ENCODE peak calls at places on chromosomes 3 and 15, in nine cellular contexts. One of them, this sample, is unnamed.

GRCh38 chr3:72591522-72592421 is 256.5 kb downstream of the SHQ1 start:
- DNase-seq in adrenal gland: peak; percentile 35
- DNase-seq in spleen: no peak
- DNase-seq in NB4: no peak
- DNase-seq in A549: no peak
- DNase-seq in tibial nerve: peak; percentile 40
- DNase-seq in HCT116: no peak
- DNase-seq in heart left ventricle: peak; percentile 42
- DNase-seq in transverse colon: peak; percentile 23
- DNase-seq in this sample: peak; percentile 60

GRCh38 chr15:90143176-90143655 is 40.9 kb upstream of the IDH2 start:
- DNase-seq in adrenal gland: peak; percentile 74
- DNase-seq in tibial nerve: no peak
- DNase-seq in A549: peak; percentile 91
- DNase-seq in NB4: peak; percentile 94
- DNase-seq in spleen: peak; percentile 89
- DNase-seq in transverse colon: peak; percentile 85
- DNase-seq in HCT116: peak; percentile 57
- DNase-seq in heart left ventricle: peak; percentile 52
- DNase-seq in this sample: no peak

GRCh38 chr3:61997112-61997511 is 376.2 kb downstream of the FEZF2 start:
- DNase-seq in adrenal gland: no peak
- DNase-seq in tibial nerve: no peak
- DNase-seq in transverse colon: no peak
- DNase-seq in A549: no peak
- DNase-seq in heart left ventricle: no peak
- DNase-seq in spleen: no peak
- DNase-seq in NB4: no peak
- DNase-seq in HCT116: no peak
- DNase-seq in this sample: no peak

GRCh38 chr15:31871159-31871886 is 159.0 kb upstream of the CHRNA7 start:
- DNase-seq in A549: no peak
- DNase-seq in spleen: no peak
- DNase-seq in NB4: peak; percentile 47
- DNase-seq in transverse colon: no peak
- DNase-seq in HCT116: no peak
- DNase-seq in heart left ventricle: no peak
- DNase-seq in tibial nerve: no peak
- DNase-seq in adrenal gland: no peak
- DNase-seq in this sample: no peak

GRCh38 chr3:11240496-11240895 is 31.7 kb upstream of the ATG7 start:
- DNase-seq in adrenal gland: no peak
- DNase-seq in NB4: no peak
- DNase-seq in A549: no peak
- DNase-seq in tibial nerve: no peak
- DNase-seq in spleen: no peak
- DNase-seq in HCT116: no peak
- DNase-seq in transverse colon: no peak
- DNase-seq in heart left ventricle: no peak
- DNase-seq in this sample: no peak

GRCh38 chr3:163587342-163587741 is 1491.0 kb downstream of the SI start:
- DNase-seq in NB4: no peak
- DNase-seq in transverse colon: no peak
- DNase-seq in A549: no peak
- DNase-seq in heart left ventricle: no peak
- DNase-seq in adrenal gland: no peak
- DNase-seq in tibial nerve: no peak
- DNase-seq in spleen: no peak
- DNase-seq in HCT116: no peak
- DNase-seq in this sample: no peak

GRCh38 chr3:40432793-40433192 is 24.3 kb upstream of the RPL14 start:
- DNase-seq in heart left ventricle: no peak
- DNase-seq in A549: no peak
- DNase-seq in NB4: no peak
- DNase-seq in HCT116: no peak
- DNase-seq in tibial nerve: no peak
- DNase-seq in spleen: no peak
- DNase-seq in transverse colon: no peak
- DNase-seq in adrenal gland: no peak
- DNase-seq in this sample: no peak

GRCh38 chr3:134376786-134377431 is 2.7 kb upstream of the AMOTL2 start:
- DNase-seq in adrenal gland: no peak
- DNase-seq in tibial nerve: no peak
- DNase-seq in spleen: peak; percentile 33
- DNase-seq in A549: no peak
- DNase-seq in transverse colon: peak; percentile 48
- DNase-seq in HCT116: no peak
- DNase-seq in heart left ventricle: no peak
- DNase-seq in NB4: no peak
- DNase-seq in this sample: no peak

GRCh38 chr3:41583014-41583413 is 378.9 kb downstream of the ULK4 start:
- DNase-seq in tibial nerve: no peak
- DNase-seq in transverse colon: no peak
- DNase-seq in heart left ventricle: no peak
- DNase-seq in A549: no peak
- DNase-seq in HCT116: no peak
- DNase-seq in NB4: no peak
- DNase-seq in spleen: no peak
- DNase-seq in adrenal gland: no peak
- DNase-seq in this sample: no peak

GRCh38 chr3:177490626-177491025 is 293.3 kb upstream of the TBL1XR1 start:
- DNase-seq in spleen: no peak
- DNase-seq in A549: no peak
- DNase-seq in transverse colon: no peak
- DNase-seq in adrenal gland: no peak
- DNase-seq in tibial nerve: no peak
- DNase-seq in HCT116: no peak
- DNase-seq in NB4: no peak
- DNase-seq in heart left ventricle: no peak
- DNase-seq in this sample: no peak

GRCh38 chr3:121660356-121661171 is at the start of gene HCLS1:
- DNase-seq in tibial nerve: peak; percentile 41
- DNase-seq in heart left ventricle: peak; percentile 54
- DNase-seq in transverse colon: peak; percentile 72
- DNase-seq in A549: no peak
- DNase-seq in HCT116: no peak
- DNase-seq in spleen: peak; percentile 93
- DNase-seq in NB4: peak; percentile 89
- DNase-seq in adrenal gland: peak; percentile 52
- DNase-seq in this sample: no peak
- TF ChIP-seq POLR2A in tibial nerve: no peak
- TF ChIP-seq POLR2A in heart left ventricle: no peak
- TF ChIP-seq POLR2A in transverse colon: peak; percentile 75
- TF ChIP-seq POLR2A in A549: no peak
- TF ChIP-seq POLR2A in HCT116: no peak
- TF ChIP-seq POLR2A in spleen: peak; percentile 90
- TF ChIP-seq POLR2A in NB4: peak; percentile 96
- TF ChIP-seq POLR2A in adrenal gland: peak; percentile 31
- TF ChIP-seq POLR2A in this sample: no peak

GRCh38 chr15:55318588-55319494 is at the start of the genes PIGB and PIGBOS1:
- DNase-seq in HCT116: peak; percentile 79
- DNase-seq in A549: peak; percentile 84
- DNase-seq in tibial nerve: peak; percentile 72
- DNase-seq in NB4: peak; percentile 95
- DNase-seq in adrenal gland: peak; percentile 87
- DNase-seq in heart left ventricle: peak; percentile 91
- DNase-seq in transverse colon: peak; percentile 90
- DNase-seq in spleen: peak; percentile 96
- DNase-seq in this sample: peak; percentile 57
- TF ChIP-seq POLR2A in HCT116: peak; percentile 42
- TF ChIP-seq POLR2A in A549: peak; percentile 81
- TF ChIP-seq POLR2A in tibial nerve: no peak
- TF ChIP-seq POLR2A in NB4: peak; percentile 84
- TF ChIP-seq POLR2A in adrenal gland: no peak
- TF ChIP-seq POLR2A in heart left ventricle: no peak
- TF ChIP-seq POLR2A in transverse colon: peak; percentile 76
- TF ChIP-seq POLR2A in spleen: peak; percentile 55
- TF ChIP-seq POLR2A in this sample: peak; percentile 62

GRCh38 chr3:53242642-53243041 is 13.2 kb downstream of the TKT start:
- DNase-seq in NB4: no peak
- DNase-seq in adrenal gland: peak; percentile 46
- DNase-seq in HCT116: no peak
- DNase-seq in spleen: no peak
- DNase-seq in heart left ventricle: no peak
- DNase-seq in tibial nerve: no peak
- DNase-seq in transverse colon: no peak
- DNase-seq in A549: no peak
- DNase-seq in this sample: no peak
- TF ChIP-seq POLR2A in NB4: no peak
- TF ChIP-seq POLR2A in adrenal gland: no peak
- TF ChIP-seq POLR2A in HCT116: no peak
- TF ChIP-seq POLR2A in spleen: no peak
- TF ChIP-seq POLR2A in heart left ventricle: no peak
- TF ChIP-seq POLR2A in tibial nerve: no peak
- TF ChIP-seq POLR2A in transverse colon: no peak
- TF ChIP-seq POLR2A in A549: no peak
- TF ChIP-seq POLR2A in this sample: no peak

GRCh38 chr3:63945558-63946096 is 33.4 kb upstream of the SCAANT1 start:
- DNase-seq in HCT116: no peak
- DNase-seq in tibial nerve: no peak
- DNase-seq in A549: no peak
- DNase-seq in transverse colon: no peak
- DNase-seq in adrenal gland: no peak
- DNase-seq in NB4: no peak
- DNase-seq in spleen: no peak
- DNase-seq in heart left ventricle: no peak
- DNase-seq in this sample: no peak
- TF ChIP-seq POLR2A in HCT116: no peak
- TF ChIP-seq POLR2A in tibial nerve: no peak
- TF ChIP-seq POLR2A in A549: no peak
- TF ChIP-seq POLR2A in transverse colon: no peak
- TF ChIP-seq POLR2A in adrenal gland: no peak
- TF ChIP-seq POLR2A in NB4: no peak
- TF ChIP-seq POLR2A in spleen: no peak
- TF ChIP-seq POLR2A in heart left ventricle: no peak
- TF ChIP-seq POLR2A in this sample: no peak

GRCh38 chr3:157442729-157443128 is 6.1 kb downstream of the PTX3 start:
- DNase-seq in spleen: no peak
- DNase-seq in transverse colon: no peak
- DNase-seq in adrenal gland: no peak
- DNase-seq in tibial nerve: peak; percentile 32
- DNase-seq in NB4: peak; percentile 40
- DNase-seq in HCT116: no peak
- DNase-seq in heart left ventricle: no peak
- DNase-seq in A549: no peak
- DNase-seq in this sample: no peak

GRCh38 chr3:157438371-157438735 is 1.7 kb downstream of the PTX3 start:
- DNase-seq in spleen: no peak
- DNase-seq in A549: no peak
- DNase-seq in transverse colon: no peak
- DNase-seq in HCT116: no peak
- DNase-seq in tibial nerve: no peak
- DNase-seq in adrenal gland: no peak
- DNase-seq in NB4: no peak
- DNase-seq in heart left ventricle: no peak
- DNase-seq in this sample: no peak

GRCh38 chr3:157441102-157441622 is 4.5 kb downstream of the PTX3 start:
- DNase-seq in spleen: no peak
- DNase-seq in heart left ventricle: no peak
- DNase-seq in A549: no peak
- DNase-seq in transverse colon: no peak
- DNase-seq in NB4: no peak
- DNase-seq in adrenal gland: no peak
- DNase-seq in HCT116: no peak
- DNase-seq in tibial nerve: no peak
- DNase-seq in this sample: no peak

GRCh38 chr3:157436583-157437300 is at the start of gene PTX3:
- DNase-seq in tibial nerve: peak; percentile 44
- DNase-seq in A549: no peak
- DNase-seq in heart left ventricle: peak; percentile 34
- DNase-seq in NB4: peak; percentile 95
- DNase-seq in transverse colon: no peak
- DNase-seq in spleen: no peak
- DNase-seq in adrenal gland: peak; percentile 16
- DNase-seq in HCT116: no peak
- DNase-seq in this sample: peak; percentile 60
- TF ChIP-seq POLR2A in tibial nerve: no peak
- TF ChIP-seq POLR2A in A549: no peak
- TF ChIP-seq POLR2A in heart left ventricle: no peak
- TF ChIP-seq POLR2A in NB4: no peak
- TF ChIP-seq POLR2A in transverse colon: peak; percentile 14
- TF ChIP-seq POLR2A in spleen: no peak
- TF ChIP-seq POLR2A in adrenal gland: no peak
- TF ChIP-seq POLR2A in HCT116: no peak
- TF ChIP-seq POLR2A in this sample: peak; percentile 25

GRCh38 chr3:197002701-197003454 is 26.7 kb downstream of the MELTF start:
- DNase-seq in heart left ventricle: peak; percentile 83
- DNase-seq in NB4: peak; percentile 83
- DNase-seq in adrenal gland: peak; percentile 72
- DNase-seq in spleen: peak; percentile 96
- DNase-seq in A549: peak; percentile 66
- DNase-seq in HCT116: peak; percentile 51
- DNase-seq in tibial nerve: peak; percentile 57
- DNase-seq in transverse colon: peak; percentile 91
- DNase-seq in this sample: peak; percentile 98

GRCh38 chr3:197000211-197000610 is 29.4 kb downstream of the MELTF start:
- DNase-seq in adrenal gland: no peak
- DNase-seq in heart left ventricle: peak; percentile 1
- DNase-seq in spleen: peak; percentile 38
- DNase-seq in NB4: peak; percentile 41
- DNase-seq in transverse colon: no peak
- DNase-seq in HCT116: no peak
- DNase-seq in A549: no peak
- DNase-seq in tibial nerve: no peak
- DNase-seq in this sample: no peak

GRCh38 chr3:197001972-197002700 is 27.5 kb downstream of the MELTF start:
- DNase-seq in heart left ventricle: peak; percentile 39
- DNase-seq in A549: no peak
- DNase-seq in tibial nerve: no peak
- DNase-seq in spleen: peak; percentile 76
- DNase-seq in NB4: no peak
- DNase-seq in HCT116: no peak
- DNase-seq in adrenal gland: no peak
- DNase-seq in transverse colon: no peak
- DNase-seq in this sample: no peak

GRCh38 chr3:196998966-196999760 is 30.5 kb downstream of the MELTF start:
- DNase-seq in adrenal gland: no peak
- DNase-seq in A549: no peak
- DNase-seq in spleen: peak; percentile 49
- DNase-seq in heart left ventricle: peak; percentile 12
- DNase-seq in transverse colon: no peak
- DNase-seq in tibial nerve: no peak
- DNase-seq in NB4: no peak
- DNase-seq in HCT116: no peak
- DNase-seq in this sample: no peak

GRCh38 chr3:197001106-197001971 is 28.3 kb downstream of the MELTF start:
- DNase-seq in heart left ventricle: peak; percentile 18
- DNase-seq in A549: no peak
- DNase-seq in spleen: peak; percentile 60
- DNase-seq in transverse colon: no peak
- DNase-seq in adrenal gland: no peak
- DNase-seq in HCT116: no peak
- DNase-seq in NB4: no peak
- DNase-seq in tibial nerve: no peak
- DNase-seq in this sample: no peak
- TF ChIP-seq POLR2A in heart left ventricle: no peak
- TF ChIP-seq POLR2A in A549: no peak
- TF ChIP-seq POLR2A in spleen: no peak
- TF ChIP-seq POLR2A in transverse colon: no peak
- TF ChIP-seq POLR2A in adrenal gland: no peak
- TF ChIP-seq POLR2A in HCT116: no peak
- TF ChIP-seq POLR2A in NB4: no peak
- TF ChIP-seq POLR2A in tibial nerve: no peak
- TF ChIP-seq POLR2A in this sample: no peak

This sample was measured in H54.